ENCODE peak calls at places on chromosomes 6 and 20, in seven cellular contexts. Q is iPS DF 6.9; S is HuH-7; D is T-helper 2 cell; E is stimulated activated CD4-positive, alpha-beta T cell treated with anti-CD3 and anti-CD28 coated beads, Interleukin-12 subunit alpha, Interleukin-12 subunit beta, amount 100 ng/mL, for 48 hours; P is cerebellar cortex; Y is mucosa of gallbladder. T is an unnamed sample.

GRCh38 chr20:25033250-25033940 is 24.5 kb downstream of the ACSS1 start:
- DNase-seq in Q (no peak), E (no peak), D (no peak), Y (no peak), S (no peak), P (no peak), T (no peak)

GRCh38 chr6:30490031-30490876 is 945 bp downstream of the HLA-E start:
- DNase-seq in S (peak), Q (no peak), Y (peak), D (peak), E (peak), P (peak), T (peak)

GRCh38 chr6:33875141-33875581 is 71.4 kb upstream of the MLN start:
- DNase-seq in E (no peak), Q (no peak), S (no peak), Y (no peak), D (no peak), P (no peak), T (no peak)

GRCh38 chr6:113352029-113352801 is 504.9 kb upstream of the MARCKS start:
- DNase-seq in D (no peak), E (no peak), Q (no peak), Y (peak), P (no peak), S (peak), T (no peak)

GRCh38 chr6:38796850-38797249 is 81.7 kb downstream of the DNAH8 start:
- DNase-seq in S (no peak), P (no peak), D (no peak), Y (peak), E (no peak), Q (no peak), T (no peak)

GRCh38 chr6:84853901-84854300 is 89.5 kb upstream of the TBX18 start:
- DNase-seq in D (no peak), Y (no peak), E (no peak), S (no peak), Q (no peak), P (no peak), T (no peak)

GRCh38 chr6:158048589-158048988 is 66.9 kb downstream of the SYNJ2 start:
- DNase-seq in E (no peak), Q (no peak), D (no peak), S (no peak), P (no peak), Y (no peak), T (no peak)

GRCh38 chr20:19692685-19693119 is 65.4 kb upstream of the RIN2 start:
- DNase-seq in P (peak), E (peak), Q (peak), D (no peak), Y (peak), S (peak), T (peak)

T was measured in GM23338.